ENCODE peak calls at places on chromosome 19, in four cellular contexts. K is OCI-M1, A is C1 segment of cervical spinal cord, E is T-helper 9 cell. S is an unnamed sample.

GRCh38 chr19:9996541-9996940 is 13.8 kb downstream of the COL5A3 start:
- DNase-seq in K (no peak), A (no peak), E (no peak), S (no peak)

GRCh38 chr19:48933382-48933932 is at the start of gene DHDH:
- DNase-seq in K (peak; percentile 61), A (no peak), E (peak; percentile 82), S (peak; percentile 79)

GRCh38 chr19:39297931-39298634 is 1.9 kb downstream of the IFNL1 start:
- DNase-seq in K (no peak), A (no peak), E (peak; percentile 43), S (no peak)

GRCh38 chr19:15577184-15577771 is 37.7 kb upstream of the CYP4F8 start:
- DNase-seq in K (no peak), A (no peak), E (no peak), S (no peak)

GRCh38 chr19:16345457-16345856 is 20.8 kb downstream of the KLF2 start:
- DNase-seq in K (no peak), A (no peak), E (no peak), S (no peak)

GRCh38 chr19:40807147-40808020 is 8.4 kb downstream of the EGLN2 start:
- DNase-seq in K (peak; percentile 33), A (no peak), E (no peak), S (no peak)

GRCh38 chr19:12293771-12294307 is 844 bp downstream of the ZNF44 start:
- DNase-seq in K (peak; percentile 98), A (peak; percentile 59), E (peak; percentile 34), S (peak; percentile 32)

GRCh38 chr19:48565090-48565489 is 13.1 kb downstream of the SULT2B1 start:
- DNase-seq in K (no peak), A (no peak), E (no peak), S (no peak)

GRCh38 chr19:4379383-4380253 is 20.7 kb downstream of the SH3GL1 start:
- DNase-seq in K (no peak), A (no peak), E (peak; percentile 17), S (no peak)

GRCh38 chr19:37999309-38000213 is 92.6 kb downstream of the SIPA1L3 start:
- DNase-seq in K (no peak), A (no peak), E (no peak), S (no peak)

GRCh38 chr19:46678110-46678732 is 17.2 kb upstream of the DACT3 start:
- DNase-seq in K (no peak), A (no peak), E (peak; percentile 41), S (peak; percentile 29)

GRCh38 chr19:17441241-17442135 is 7.0 kb downstream of the TMEM221 start:
- DNase-seq in K (peak; percentile 27), A (no peak), E (no peak), S (no peak)

GRCh38 chr19:18278521-18279265 is 2.7 kb downstream of the JUND start:
- DNase-seq in K (peak; percentile 60), A (no peak), E (peak; percentile 32), S (no peak)

GRCh38 chr19:13277104-13277809 is 127.0 kb downstream of the IER2 start:
- DNase-seq in K (peak; percentile 79), A (peak; percentile 49), E (peak; percentile 31), S (peak; percentile 14)

GRCh38 chr19:16714702-16715294 is 4.8 kb upstream of the NWD1 start:
- DNase-seq in K (peak; percentile 80), A (peak; percentile 2), E (peak; percentile 16), S (no peak)

GRCh38 chr19:13097331-13098258 is 5.1 kb downstream of the LYL1 start:
- DNase-seq in K (peak; percentile 93), A (no peak), E (no peak), S (no peak)

GRCh38 chr19:4556574-4557185 is 2.8 kb downstream of the SEMA6B start:
- DNase-seq in K (peak; percentile 93), A (no peak), E (no peak), S (no peak)

GRCh38 chr19:51274371-51274770 is 23.5 kb downstream of the SIGLECL1 start:
- DNase-seq in K (no peak), A (no peak), E (no peak), S (no peak)